ENCODE peak calls at places on chromosomes 3 and 15, in seven cellular contexts. W is GM23338, A is A549, Z is heart right ventricle, I is hepatocyte, M is left ventricle myocardium inferior, F is prostate gland. J is an unnamed sample.
A peak's percentile ranks its signal among the peaks of the same experiment; 100 is the strongest.

GRCh38 chr15:47194718-47195117 is 522.6 kb upstream of the SEMA6D start:
- DNase-seq in W (peak; percentile 59), A (no peak), Z (no peak), I (peak; percentile 47), M (no peak), F (no peak), J (no peak)

GRCh38 chr3:55675478-55675877 is 188.4 kb upstream of the WNT5A start:
- DNase-seq in W (no peak), A (no peak), Z (no peak), I (no peak), M (no peak), F (no peak), J (no peak)

GRCh38 chr3:42535981-42536784 is 33.7 kb downstream of the VIPR1 start:
- DNase-seq in W (peak; percentile 97), A (peak; percentile 41), Z (no peak), I (peak; percentile 68), M (no peak), F (peak; percentile 38), J (peak; percentile 69)

GRCh38 chr3:37626722-37627565 is 234.7 kb upstream of the CTDSPL start:
- DNase-seq in W (no peak), A (no peak), Z (no peak), I (no peak), M (no peak), F (no peak), J (no peak)

GRCh38 chr15:38414351-38414750 is 39.6 kb upstream of the FAM98B start:
- DNase-seq in W (peak; percentile 81), A (peak; percentile 38), Z (peak; percentile 35), I (peak; percentile 48), M (peak; percentile 52), F (no peak), J (no peak)

GRCh38 chr3:106065831-106066230 is 197.0 kb upstream of the CBLB start:
- DNase-seq in W (no peak), A (no peak), Z (no peak), I (no peak), M (no peak), F (no peak), J (no peak)

GRCh38 chr15:67882487-67883227 is 42.8 kb upstream of the RNU6-1 start:
- DNase-seq in W (no peak), A (no peak), Z (no peak), I (no peak), M (no peak), F (no peak), J (no peak)

GRCh38 chr15:44289352-44289790 is 852 bp downstream of the GOLM2 start:
- DNase-seq in W (no peak), A (no peak), Z (no peak), I (peak; percentile 10), M (no peak), F (no peak), J (no peak)

GRCh38 chr3:118910332-118910731 is 124.3 kb downstream of the IGSF11 start:
- DNase-seq in W (no peak), A (no peak), Z (no peak), I (no peak), M (no peak), F (no peak), J (no peak)

GRCh38 chr15:94293411-94294402 is 62.3 kb downstream of the MCTP2 start:
- DNase-seq in W (no peak), A (no peak), Z (no peak), I (no peak), M (no peak), F (no peak), J (no peak)

GRCh38 chr3:51355891-51356578 is 29.1 kb upstream of the MANF start:
- DNase-seq in W (no peak), A (no peak), Z (no peak), I (no peak), M (no peak), F (peak; percentile 40), J (no peak)

GRCh38 chr15:99414755-99415731 is 150.7 kb upstream of the MEF2A start:
- DNase-seq in W (no peak), A (no peak), Z (no peak), I (no peak), M (no peak), F (no peak), J (no peak)

GRCh38 chr15:56608993-56609392 is 124.3 kb downstream of the ZNF280D start:
- DNase-seq in W (no peak), A (no peak), Z (no peak), I (no peak), M (no peak), F (no peak), J (no peak)

GRCh38 chr3:66555214-66555844 is 54.5 kb upstream of the LRIG1 start:
- DNase-seq in W (no peak), A (no peak), Z (no peak), I (no peak), M (no peak), F (peak; percentile 16), J (no peak)

GRCh38 chr3:110420158-110420641 is 651.4 kb upstream of the NECTIN3 start:
- DNase-seq in W (no peak), A (peak; percentile 3), Z (no peak), I (no peak), M (no peak), F (no peak), J (no peak)

GRCh38 chr15:48577495-48577894 is 68.0 kb downstream of the FBN1 start:
- DNase-seq in W (no peak), A (no peak), Z (no peak), I (no peak), M (no peak), F (no peak), J (no peak)

GRCh38 chr3:17111556-17111955 is 226.8 kb downstream of the PLCL2 start:
- DNase-seq in W (no peak), A (no peak), Z (no peak), I (no peak), M (no peak), F (no peak), J (no peak)

GRCh38 chr15:66830358-66830757 is 128.3 kb downstream of the SMAD6 start:
- DNase-seq in W (no peak), A (no peak), Z (peak; percentile 37), I (no peak), M (peak; percentile 72), F (no peak), J (no peak)

GRCh38 chr3:99126291-99126690 is 224.8 kb upstream of the DCBLD2 start:
- DNase-seq in W (no peak), A (no peak), Z (no peak), I (no peak), M (no peak), F (no peak), J (no peak)

GRCh38 chr3:31903686-31904431 is 77.2 kb downstream of the OSBPL10 start:
- DNase-seq in W (no peak), A (no peak), Z (no peak), I (no peak), M (no peak), F (no peak), J (no peak)

GRCh38 chr3:99084156-99084555 is 182.7 kb upstream of the DCBLD2 start:
- DNase-seq in W (no peak), A (no peak), Z (no peak), I (no peak), M (no peak), F (no peak), J (no peak)

GRCh38 chr15:71143373-71144310 is 28.4 kb downstream of the THSD4 start:
- DNase-seq in W (no peak), A (no peak), Z (no peak), I (no peak), M (no peak), F (peak; percentile 59), J (no peak)

GRCh38 chr3:99269606-99270355 is 368.3 kb upstream of the DCBLD2 start:
- DNase-seq in W (no peak), A (no peak), Z (peak; percentile 17), I (no peak), M (peak; percentile 25), F (peak; percentile 6), J (no peak)

DNA sequence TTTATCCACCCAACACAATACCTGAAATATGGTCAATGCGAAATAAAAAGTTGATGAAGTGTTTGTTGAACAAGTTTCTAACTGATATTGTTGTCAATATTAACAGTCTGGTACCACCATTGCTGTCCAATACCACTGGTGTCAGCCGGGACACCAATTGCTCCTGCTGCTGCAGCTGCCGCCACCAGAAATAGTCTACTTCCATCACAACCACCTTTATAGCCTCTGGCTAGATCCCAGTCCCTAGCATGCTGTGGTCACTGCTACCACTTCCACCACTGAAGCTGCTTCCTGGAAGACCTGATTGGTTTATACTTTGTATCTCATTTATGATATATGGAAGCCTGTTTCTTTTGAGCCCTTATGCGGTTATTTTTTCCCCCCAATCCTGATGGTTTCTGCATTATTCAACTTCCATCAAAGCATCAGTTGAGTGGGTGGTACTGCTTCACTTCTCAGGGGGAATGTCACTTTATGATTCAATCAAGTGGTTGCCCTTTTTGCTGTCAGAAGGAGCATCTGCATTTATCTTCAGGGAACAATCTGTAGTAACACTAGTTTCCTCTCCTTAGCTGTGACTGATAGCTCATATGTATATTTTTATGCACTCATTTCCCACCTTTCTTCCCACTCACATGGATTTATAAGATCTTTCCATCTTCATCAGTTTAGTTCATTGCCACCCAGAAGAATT is 11.7 kb downstream of the LNP1 start:
- DNase-seq in W (no peak), A (no peak), Z (no peak), I (no peak), M (no peak), F (no peak), J (no peak)
- H3K4me3 ChIP-seq in W (peak overlapping the region; percentile 0), A (no peak overlapping the region), Z (no peak overlapping the region), I (no peak overlapping the region), M (no peak overlapping the region), F (no peak overlapping the region), J (no peak overlapping the region)

DNA sequence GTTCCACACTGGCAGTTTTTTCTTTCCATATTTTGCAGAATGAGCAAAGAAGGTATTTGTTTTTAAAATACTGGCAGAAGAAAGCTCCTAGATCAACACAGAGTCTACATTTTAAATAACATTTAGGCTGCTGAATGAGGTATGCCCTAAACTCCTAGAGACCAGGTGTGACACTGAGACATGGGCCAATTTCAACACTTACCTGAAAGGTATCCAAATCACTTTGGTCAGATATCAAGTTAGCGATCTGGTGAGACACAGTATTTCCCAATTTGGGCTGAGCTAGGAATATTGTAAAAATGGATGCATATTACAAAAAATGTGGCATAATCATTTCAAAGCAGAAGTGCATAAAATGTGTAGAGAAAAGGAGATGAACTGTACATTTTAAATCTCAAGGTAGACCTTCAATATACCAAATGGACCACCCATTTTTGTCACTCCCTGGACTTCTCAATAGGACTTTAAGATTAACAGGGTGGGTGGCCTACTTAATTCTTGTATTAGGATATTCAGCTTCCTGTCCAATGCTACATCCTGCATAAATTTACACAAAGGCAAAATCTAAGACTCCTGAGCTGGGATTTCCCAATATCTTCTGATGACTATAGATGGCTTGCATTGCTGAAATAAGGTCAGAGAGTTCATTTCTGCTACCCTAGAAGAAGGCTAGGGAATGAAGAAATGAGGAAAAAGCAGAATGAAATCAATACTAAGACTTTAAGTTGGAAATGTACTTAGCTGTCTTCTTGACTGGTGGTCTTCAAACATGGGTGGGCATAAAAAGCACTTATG is 487.8 kb downstream of the FOXP1 start:
- DNase-seq in W (no peak), A (no peak), Z (no peak), I (no peak), M (no peak), F (no peak), J (no peak)
- H3K4me1 ChIP-seq in W (no peaks in the 10 kb centered on the region), A (peaks cover 8% of the 10 kb centered on the region), Z (peaks cover 2% of the 10 kb centered on the region), I (peaks cover 5% of the 10 kb centered on the region), M (peaks cover 20% of the 10 kb centered on the region), F (no peaks in the 10 kb centered on the region), J (peaks cover 22% of the 10 kb centered on the region)

GRCh38 chr3:164673738-164674137 is 404.6 kb downstream of the SI start:
- DNase-seq in W (peak; percentile 8), A (no peak), Z (no peak), I (no peak), M (no peak), F (no peak), J (no peak)
- TF ChIP-seq CTCF in W (peak; percentile 9), A (no peak), Z (no peak), I (no peak), M (no peak), F (no peak), J (no peak)

GRCh38 chr3:126679318-126679751 is 24.4 kb upstream of the TXNRD3 start:
- DNase-seq in W (peak; percentile 89), A (peak; percentile 61), Z (peak; percentile 84), I (peak; percentile 87), M (peak; percentile 81), F (peak; percentile 73), J (peak; percentile 93)
- H3K4me3 ChIP-seq in W (peak overlapping the region; percentile 44), A (no peak overlapping the region), Z (no peak overlapping the region), I (no peak overlapping the region), M (no peak overlapping the region), F (no peak overlapping the region), J (peak overlapping the region; percentile 45)